ENCODE peak calls at places on chromosomes 5 and 9, in eight cellular contexts. One of them, this sample, is unnamed.

GRCh38 chr9:71552480-71552879 is 215.8 kb downstream of the CEMIP2 start:
- DNase-seq in progenitor cell of endocrine pancreas: peak
- DNase-seq in endothelial cell: peak
- DNase-seq in cardiac fibroblast: no peak
- DNase-seq in fibroblast of mammary gland: no peak
- DNase-seq in fibroblast of the aortic adventitia: no peak
- DNase-seq in AG04450: no peak
- DNase-seq in neural crest cell: no peak
- DNase-seq in this sample: no peak

GRCh38 chr5:107100121-107100520 is 570.6 kb downstream of the EFNA5 start:
- DNase-seq in fibroblast of the aortic adventitia: no peak
- DNase-seq in fibroblast of mammary gland: no peak
- DNase-seq in neural crest cell: no peak
- DNase-seq in endothelial cell: no peak
- DNase-seq in AG04450: no peak
- DNase-seq in cardiac fibroblast: no peak
- DNase-seq in progenitor cell of endocrine pancreas: no peak
- DNase-seq in this sample: no peak

GRCh38 chr5:146173597-146173996 is 8.9 kb downstream of the LARS1 start:
- DNase-seq in AG04450: no peak
- DNase-seq in fibroblast of mammary gland: no peak
- DNase-seq in neural crest cell: no peak
- DNase-seq in fibroblast of the aortic adventitia: no peak
- DNase-seq in progenitor cell of endocrine pancreas: no peak
- DNase-seq in endothelial cell: no peak
- DNase-seq in cardiac fibroblast: no peak
- DNase-seq in this sample: no peak

GRCh38 chr5:54845567-54845941 is 139.8 kb downstream of the ESM1 start:
- DNase-seq in progenitor cell of endocrine pancreas: no peak
- DNase-seq in neural crest cell: no peak
- DNase-seq in AG04450: no peak
- DNase-seq in fibroblast of the aortic adventitia: peak
- DNase-seq in endothelial cell: no peak
- DNase-seq in fibroblast of mammary gland: peak
- DNase-seq in cardiac fibroblast: peak
- DNase-seq in this sample: no peak

GRCh38 chr9:89135572-89135971 is 43.0 kb downstream of the SHC3 start:
- DNase-seq in fibroblast of mammary gland: no peak
- DNase-seq in endothelial cell: no peak
- DNase-seq in progenitor cell of endocrine pancreas: no peak
- DNase-seq in AG04450: no peak
- DNase-seq in neural crest cell: no peak
- DNase-seq in cardiac fibroblast: peak
- DNase-seq in fibroblast of the aortic adventitia: no peak
- DNase-seq in this sample: no peak

GRCh38 chr9:31078175-31078574 is 1306.3 kb upstream of the ACO1 start:
- DNase-seq in fibroblast of mammary gland: no peak
- DNase-seq in endothelial cell: no peak
- DNase-seq in cardiac fibroblast: no peak
- DNase-seq in neural crest cell: no peak
- DNase-seq in fibroblast of the aortic adventitia: no peak
- DNase-seq in progenitor cell of endocrine pancreas: no peak
- DNase-seq in AG04450: no peak
- DNase-seq in this sample: no peak

GRCh38 chr9:2771101-2771500 is 53.8 kb downstream of the KCNV2 start:
- DNase-seq in fibroblast of mammary gland: no peak
- DNase-seq in AG04450: no peak
- DNase-seq in endothelial cell: no peak
- DNase-seq in neural crest cell: no peak
- DNase-seq in fibroblast of the aortic adventitia: peak
- DNase-seq in progenitor cell of endocrine pancreas: no peak
- DNase-seq in cardiac fibroblast: peak
- DNase-seq in this sample: no peak

GRCh38 chr9:86902606-86903460 is 44.5 kb downstream of the GAS1 start:
- DNase-seq in AG04450: no peak
- DNase-seq in endothelial cell: peak
- DNase-seq in cardiac fibroblast: no peak
- DNase-seq in neural crest cell: peak
- DNase-seq in fibroblast of mammary gland: no peak
- DNase-seq in progenitor cell of endocrine pancreas: no peak
- DNase-seq in fibroblast of the aortic adventitia: no peak
- DNase-seq in this sample: no peak

GRCh38 chr9:137295313-137296213 is 6.5 kb downstream of the NRARP start:
- DNase-seq in AG04450: no peak
- DNase-seq in endothelial cell: peak
- DNase-seq in fibroblast of mammary gland: no peak
- DNase-seq in cardiac fibroblast: peak
- DNase-seq in fibroblast of the aortic adventitia: no peak
- DNase-seq in progenitor cell of endocrine pancreas: no peak
- DNase-seq in neural crest cell: peak
- DNase-seq in this sample: no peak

GRCh38 chr5:133818869-133819600 is 149.4 kb downstream of the C5orf15 start:
- DNase-seq in endothelial cell: no peak
- DNase-seq in fibroblast of the aortic adventitia: no peak
- DNase-seq in AG04450: no peak
- DNase-seq in neural crest cell: no peak
- DNase-seq in fibroblast of mammary gland: no peak
- DNase-seq in cardiac fibroblast: no peak
- DNase-seq in progenitor cell of endocrine pancreas: no peak
- DNase-seq in this sample: no peak

GRCh38 chr5:92886751-92887150 is 694.3 kb downstream of the NR2F1-AS1 start:
- DNase-seq in endothelial cell: no peak
- DNase-seq in cardiac fibroblast: no peak
- DNase-seq in progenitor cell of endocrine pancreas: no peak
- DNase-seq in neural crest cell: no peak
- DNase-seq in fibroblast of mammary gland: no peak
- DNase-seq in AG04450: no peak
- DNase-seq in fibroblast of the aortic adventitia: no peak
- DNase-seq in this sample: no peak

GRCh38 chr9:135126480-135127187 is 39.2 kb downstream of the OLFM1 start:
- DNase-seq in cardiac fibroblast: no peak
- DNase-seq in neural crest cell: no peak
- DNase-seq in progenitor cell of endocrine pancreas: no peak
- DNase-seq in endothelial cell: no peak
- DNase-seq in fibroblast of mammary gland: peak
- DNase-seq in fibroblast of the aortic adventitia: no peak
- DNase-seq in AG04450: no peak
- DNase-seq in this sample: no peak

DNA sequence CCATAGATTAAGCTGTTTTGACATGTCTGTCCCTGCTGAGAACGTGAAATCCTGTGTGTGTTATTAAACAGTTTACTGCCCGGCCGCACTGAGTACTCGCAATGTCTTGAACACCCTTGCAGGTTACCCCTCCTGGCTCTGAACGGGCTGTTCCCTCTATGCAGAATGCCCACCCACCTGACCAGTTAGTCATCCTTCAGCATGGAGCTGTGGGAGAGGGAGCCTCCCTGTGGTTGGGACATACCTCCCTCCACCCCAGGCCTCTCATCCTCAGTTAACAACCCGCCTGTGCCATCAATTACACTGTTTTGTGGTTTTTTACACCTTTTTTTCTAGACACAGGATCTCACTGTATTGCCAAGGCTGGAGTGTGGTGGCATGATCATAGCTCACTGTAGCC is 26.0 kb downstream of the TJP2 start:
- DNase-seq in neural crest cell: no peak
- DNase-seq in cardiac fibroblast: no peak
- DNase-seq in progenitor cell of endocrine pancreas: no peak
- DNase-seq in fibroblast of mammary gland: peak
- DNase-seq in AG04450: no peak
- DNase-seq in endothelial cell: no peak
- DNase-seq in fibroblast of the aortic adventitia: peak
- DNase-seq in this sample: no peak
- TF ChIP-seq CTCF in neural crest cell: no peak
- TF ChIP-seq CTCF in cardiac fibroblast: no peak
- TF ChIP-seq CTCF in progenitor cell of endocrine pancreas: no peak
- TF ChIP-seq CTCF in fibroblast of mammary gland: no peak
- TF ChIP-seq CTCF in AG04450: no peak
- TF ChIP-seq CTCF in endothelial cell: no peak
- TF ChIP-seq CTCF in fibroblast of the aortic adventitia: no peak
- TF ChIP-seq CTCF in this sample: peak

GRCh38 chr5:141816598-141817399 is 61.4 kb downstream of the PCDH1 start:
- DNase-seq in neural crest cell: no peak
- DNase-seq in endothelial cell: peak
- DNase-seq in fibroblast of the aortic adventitia: peak
- DNase-seq in fibroblast of mammary gland: no peak
- DNase-seq in cardiac fibroblast: peak
- DNase-seq in progenitor cell of endocrine pancreas: no peak
- DNase-seq in AG04450: no peak
- DNase-seq in this sample: no peak

GRCh38 chr5:141815796-141816180 is 62.4 kb downstream of the PCDH1 start:
- DNase-seq in fibroblast of the aortic adventitia: no peak
- DNase-seq in neural crest cell: no peak
- DNase-seq in endothelial cell: no peak
- DNase-seq in cardiac fibroblast: no peak
- DNase-seq in AG04450: no peak
- DNase-seq in fibroblast of mammary gland: no peak
- DNase-seq in progenitor cell of endocrine pancreas: no peak
- DNase-seq in this sample: no peak

GRCh38 chr5:141815051-141815795 is 63.0 kb downstream of the PCDH1 start:
- DNase-seq in endothelial cell: no peak
- DNase-seq in fibroblast of mammary gland: no peak
- DNase-seq in cardiac fibroblast: no peak
- DNase-seq in neural crest cell: no peak
- DNase-seq in AG04450: no peak
- DNase-seq in progenitor cell of endocrine pancreas: no peak
- DNase-seq in fibroblast of the aortic adventitia: no peak
- DNase-seq in this sample: no peak

GRCh38 chr5:141812512-141812911 is 65.7 kb downstream of the PCDH1 start:
- DNase-seq in fibroblast of mammary gland: no peak
- DNase-seq in AG04450: no peak
- DNase-seq in endothelial cell: no peak
- DNase-seq in neural crest cell: no peak
- DNase-seq in cardiac fibroblast: no peak
- DNase-seq in progenitor cell of endocrine pancreas: no peak
- DNase-seq in fibroblast of the aortic adventitia: no peak
- DNase-seq in this sample: no peak

GRCh38 chr5:141814064-141814982 is 63.9 kb downstream of the PCDH1 start:
- DNase-seq in progenitor cell of endocrine pancreas: peak
- DNase-seq in neural crest cell: peak
- DNase-seq in fibroblast of mammary gland: peak
- DNase-seq in AG04450: no peak
- DNase-seq in cardiac fibroblast: peak
- DNase-seq in endothelial cell: peak
- DNase-seq in fibroblast of the aortic adventitia: peak
- DNase-seq in this sample: no peak
- TF ChIP-seq CTCF in progenitor cell of endocrine pancreas: peak
- TF ChIP-seq CTCF in neural crest cell: peak
- TF ChIP-seq CTCF in fibroblast of mammary gland: peak
- TF ChIP-seq CTCF in AG04450: peak
- TF ChIP-seq CTCF in cardiac fibroblast: peak
- TF ChIP-seq CTCF in endothelial cell: peak
- TF ChIP-seq CTCF in fibroblast of the aortic adventitia: peak
- TF ChIP-seq CTCF in this sample: peak

GRCh38 chr5:14871573-14872069 is at the start of gene ANKH:
- DNase-seq in fibroblast of mammary gland: peak
- DNase-seq in neural crest cell: peak
- DNase-seq in cardiac fibroblast: peak
- DNase-seq in progenitor cell of endocrine pancreas: peak
- DNase-seq in fibroblast of the aortic adventitia: peak
- DNase-seq in endothelial cell: peak
- DNase-seq in AG04450: peak
- DNase-seq in this sample: peak
- TF ChIP-seq CTCF in fibroblast of mammary gland: no peak
- TF ChIP-seq CTCF in neural crest cell: peak
- TF ChIP-seq CTCF in cardiac fibroblast: peak
- TF ChIP-seq CTCF in progenitor cell of endocrine pancreas: no peak
- TF ChIP-seq CTCF in fibroblast of the aortic adventitia: peak
- TF ChIP-seq CTCF in endothelial cell: no peak
- TF ChIP-seq CTCF in AG04450: no peak
- TF ChIP-seq CTCF in this sample: no peak

GRCh38 chr5:158285771-158286170 is 426.8 kb upstream of the CLINT1 start:
- DNase-seq in AG04450: no peak
- DNase-seq in fibroblast of mammary gland: no peak
- DNase-seq in cardiac fibroblast: no peak
- DNase-seq in fibroblast of the aortic adventitia: no peak
- DNase-seq in progenitor cell of endocrine pancreas: no peak
- DNase-seq in neural crest cell: no peak
- DNase-seq in endothelial cell: no peak
- DNase-seq in this sample: no peak

GRCh38 chr5:158288258-158288657 is 429.3 kb upstream of the CLINT1 start:
- DNase-seq in AG04450: no peak
- DNase-seq in cardiac fibroblast: no peak
- DNase-seq in fibroblast of mammary gland: no peak
- DNase-seq in fibroblast of the aortic adventitia: no peak
- DNase-seq in endothelial cell: no peak
- DNase-seq in progenitor cell of endocrine pancreas: no peak
- DNase-seq in neural crest cell: no peak
- DNase-seq in this sample: no peak

GRCh38 chr5:158289967-158290366 is 431.0 kb upstream of the CLINT1 start:
- DNase-seq in progenitor cell of endocrine pancreas: no peak
- DNase-seq in endothelial cell: no peak
- DNase-seq in AG04450: no peak
- DNase-seq in cardiac fibroblast: no peak
- DNase-seq in neural crest cell: no peak
- DNase-seq in fibroblast of mammary gland: no peak
- DNase-seq in fibroblast of the aortic adventitia: no peak
- DNase-seq in this sample: no peak

GRCh38 chr5:158286827-158287226 is 427.9 kb upstream of the CLINT1 start:
- DNase-seq in neural crest cell: no peak
- DNase-seq in AG04450: no peak
- DNase-seq in fibroblast of the aortic adventitia: no peak
- DNase-seq in progenitor cell of endocrine pancreas: no peak
- DNase-seq in endothelial cell: no peak
- DNase-seq in cardiac fibroblast: no peak
- DNase-seq in fibroblast of mammary gland: no peak
- DNase-seq in this sample: no peak

DNA sequence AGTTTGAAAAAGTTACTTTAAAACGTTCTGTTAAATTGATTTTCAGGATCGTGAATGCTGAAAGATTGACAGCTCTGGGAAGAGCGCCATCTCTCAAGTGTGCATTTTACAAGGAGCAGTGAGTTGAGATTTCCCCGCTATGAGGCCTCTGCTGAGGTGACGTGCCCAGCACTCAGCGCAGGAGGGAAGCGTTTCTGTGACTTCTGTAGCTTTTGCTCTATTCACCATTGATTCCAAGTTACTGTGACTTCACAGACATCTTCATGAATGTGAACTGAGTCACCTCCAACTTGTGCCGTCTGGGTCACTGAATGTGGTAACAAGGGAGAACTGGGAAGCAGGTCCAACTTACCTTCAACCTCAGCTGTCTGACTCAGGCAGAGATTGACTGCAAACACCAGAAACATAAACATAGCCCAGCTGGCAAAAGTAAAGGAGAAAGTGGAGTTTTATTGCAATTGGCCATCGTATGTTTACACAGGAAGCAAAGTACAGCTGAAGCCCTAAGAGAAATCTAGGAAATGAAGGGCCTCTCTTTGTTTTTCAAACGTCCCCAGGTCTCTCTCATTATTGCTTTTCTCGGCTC is 428.8 kb upstream of the CLINT1 start:
- DNase-seq in AG04450: peak
- DNase-seq in fibroblast of mammary gland: peak
- DNase-seq in endothelial cell: no peak
- DNase-seq in neural crest cell: no peak
- DNase-seq in cardiac fibroblast: peak
- DNase-seq in fibroblast of the aortic adventitia: peak
- DNase-seq in progenitor cell of endocrine pancreas: no peak
- DNase-seq in this sample: peak
- TF ChIP-seq CTCF in AG04450: no peak
- TF ChIP-seq CTCF in fibroblast of mammary gland: no peak
- TF ChIP-seq CTCF in endothelial cell: no peak
- TF ChIP-seq CTCF in neural crest cell: no peak
- TF ChIP-seq CTCF in cardiac fibroblast: no peak
- TF ChIP-seq CTCF in fibroblast of the aortic adventitia: no peak
- TF ChIP-seq CTCF in progenitor cell of endocrine pancreas: no peak
- TF ChIP-seq CTCF in this sample: no peak